ENCODE peak calls at places on chromosomes 2 and 18, in six cellular contexts. L, O, R, G, S and Z are unnamed samples.

GRCh38 chr2:223995569-223995968 is 38.3 kb downstream of the MRPL44 start:
- DNase-seq in R (no peak), L (no peak), O (no peak), G (no peak), S (no peak), Z (no peak)

GRCh38 chr2:23992931-23993330 is 17.0 kb upstream of the MFSD2B start:
- DNase-seq in S (no peak), L (no peak), R (no peak), O (no peak), G (no peak), Z (no peak)

GRCh38 chr2:23526114-23526513 is 141.1 kb downstream of the KLHL29 start:
- DNase-seq in S (no peak), O (no peak), R (no peak), G (no peak), L (no peak), Z (no peak)

GRCh38 chr2:203580846-203581245 is 45.7 kb upstream of the RAPH1 start:
- DNase-seq in L (no peak), R (no peak), G (no peak), S (no peak), O (no peak), Z (no peak)

GRCh38 chr2:174697267-174697666 is 67.0 kb downstream of the CHRNA1 start:
- DNase-seq in R (peak; percentile 56), S (no peak), G (no peak), O (peak; percentile 82), L (peak; percentile 66), Z (peak; percentile 91)

GRCh38 chr18:51196116-51196810 is 1.2 kb downstream of the MEX3C start:
- DNase-seq in O (peak; percentile 74), R (peak; percentile 72), G (peak; percentile 72), L (peak; percentile 33), S (peak; percentile 82), Z (peak; percentile 60)

GRCh38 chr18:48052291-48052840 is 121.9 kb upstream of the SMAD2 start:
- DNase-seq in L (no peak), G (peak; percentile 44), S (peak; percentile 17), O (no peak), R (no peak), Z (no peak)

GRCh38 chr2:88481937-88482336 is 29.4 kb upstream of the FOXI3 start:
- DNase-seq in S (no peak), O (no peak), R (no peak), G (no peak), L (no peak), Z (no peak)

GRCh38 chr18:45715212-45715780 is 8.7 kb upstream of the SLC14A1 start:
- DNase-seq in L (no peak), R (no peak), S (no peak), G (no peak), O (no peak), Z (peak; percentile 44)

GRCh38 chr18:62334110-62334509 is 9.0 kb downstream of the TNFRSF11A start:
- DNase-seq in S (no peak), O (peak; percentile 83), R (no peak), L (no peak), G (no peak), Z (no peak)

GRCh38 chr2:191488135-191488534 is 189.8 kb upstream of the NABP1 start:
- DNase-seq in G (no peak), S (no peak), L (no peak), R (no peak), O (peak; percentile 68), Z (no peak)

GRCh38 chr2:1591978-1592907 is 152.1 kb downstream of the PXDN start:
- DNase-seq in L (peak; percentile 95), G (peak; percentile 91), O (peak; percentile 62), R (peak; percentile 74), S (peak; percentile 85), Z (peak; percentile 96)

GRCh38 chr2:65144571-65144970 is 14.7 kb upstream of the RAB1A start:
- DNase-seq in S (no peak), G (no peak), O (no peak), L (no peak), R (no peak), Z (no peak)

DNA sequence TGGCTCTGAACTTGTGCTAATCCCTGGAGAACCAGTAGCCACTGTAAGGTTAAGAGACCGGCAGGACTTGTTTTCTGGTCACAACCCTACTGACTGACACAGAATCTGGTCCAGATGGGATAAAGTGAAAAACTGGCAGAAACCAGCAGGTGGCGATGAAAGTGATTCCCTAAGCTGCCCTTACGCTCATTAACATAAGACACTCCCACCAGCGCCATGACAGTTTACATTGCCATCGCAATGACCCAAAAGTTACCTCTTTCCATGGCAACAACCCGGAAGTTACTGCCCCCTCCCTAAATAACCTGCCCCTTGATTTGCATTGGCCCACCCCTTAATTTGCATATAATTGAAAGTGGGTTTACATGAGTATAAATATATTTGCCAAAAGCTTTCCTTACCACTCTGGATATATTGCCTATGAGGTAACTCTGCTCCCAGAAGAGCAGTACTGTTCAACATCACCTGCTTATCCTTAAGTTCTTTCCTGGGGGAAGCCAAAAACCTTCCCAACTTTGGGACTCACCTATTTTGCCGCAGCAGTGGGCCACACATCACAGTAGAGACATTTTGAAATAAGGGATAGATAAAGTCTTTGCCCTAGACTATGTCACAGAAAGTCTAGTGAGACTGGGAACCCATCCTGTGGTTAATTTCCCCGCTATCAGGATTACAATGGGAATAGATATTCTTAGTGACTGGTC is 35.8 kb upstream of the AFF3 start:
- DNase-seq in O (peak; percentile 73), R (no peak), G (no peak), L (peak; percentile 36), S (no peak), Z (peak; percentile 93)
- TF ChIP-seq CTCF in O (peak; percentile 32), R (peak; percentile 24), G (no peak), L (peak; percentile 58), S (peak; percentile 32), Z (peak; percentile 73)

DNA sequence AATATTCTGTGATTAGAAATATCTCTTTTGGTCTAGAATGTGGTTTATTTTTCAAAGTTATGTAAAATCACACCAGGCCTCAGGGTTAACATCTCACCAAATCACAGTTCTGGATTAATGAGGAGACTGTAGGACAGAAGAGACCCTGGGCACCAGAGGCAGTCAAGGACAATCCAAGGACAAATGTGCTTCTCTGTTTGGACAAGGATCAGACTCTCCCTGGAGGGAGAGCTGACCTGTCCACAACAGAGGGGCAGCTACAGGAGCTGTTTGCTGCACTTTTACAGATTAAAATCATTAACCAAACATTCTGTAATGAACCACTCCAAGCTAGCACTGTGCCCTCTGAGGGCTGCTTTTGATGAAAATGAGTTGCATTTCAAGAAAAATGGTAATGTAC is 690.6 kb upstream of the SLC8A1 start:
- DNase-seq in O (no peak), L (no peak), S (no peak), G (no peak), R (no peak), Z (no peak)
- H3K27ac ChIP-seq in O (no peak overlapping the region), L (no peak overlapping the region), S (no peak overlapping the region), G (no peak overlapping the region), R (no peak overlapping the region), Z (peak overlapping the region; percentile 45)

GRCh38 chr2:78718483-78718882 is 307.0 kb upstream of the REG3G start:
- DNase-seq in R (no peak), S (no peak), L (no peak), G (no peak), O (no peak), Z (no peak)

GRCh38 chr2:78721302-78722033 is 304.0 kb upstream of the REG3G start:
- DNase-seq in G (no peak), L (no peak), R (no peak), S (no peak), O (no peak), Z (no peak)

GRCh38 chr2:78718031-78718430 is 307.5 kb upstream of the REG3G start:
- DNase-seq in G (no peak), O (no peak), R (no peak), S (no peak), L (no peak), Z (no peak)
- TF ChIP-seq CTCF in G (no peak), O (no peak), R (no peak), S (no peak), L (no peak), Z (no peak)

GRCh38 chr2:207311316-207312005 is 145.7 kb upstream of the KLF7 start:
- DNase-seq in S (no peak), L (no peak), O (peak; percentile 75), G (no peak), R (peak; percentile 49), Z (no peak)

GRCh38 chr2:207308519-207309224 is 142.9 kb upstream of the KLF7 start:
- DNase-seq in O (no peak), S (no peak), L (no peak), R (no peak), G (no peak), Z (no peak)

GRCh38 chr2:207313947-207314346 is 148.2 kb upstream of the KLF7 start:
- DNase-seq in G (no peak), S (no peak), L (no peak), R (no peak), O (no peak), Z (no peak)

GRCh38 chr2:207315131-207315530 is 149.4 kb upstream of the KLF7 start:
- DNase-seq in S (no peak), O (no peak), L (peak; percentile 16), R (no peak), G (no peak), Z (no peak)

DNA sequence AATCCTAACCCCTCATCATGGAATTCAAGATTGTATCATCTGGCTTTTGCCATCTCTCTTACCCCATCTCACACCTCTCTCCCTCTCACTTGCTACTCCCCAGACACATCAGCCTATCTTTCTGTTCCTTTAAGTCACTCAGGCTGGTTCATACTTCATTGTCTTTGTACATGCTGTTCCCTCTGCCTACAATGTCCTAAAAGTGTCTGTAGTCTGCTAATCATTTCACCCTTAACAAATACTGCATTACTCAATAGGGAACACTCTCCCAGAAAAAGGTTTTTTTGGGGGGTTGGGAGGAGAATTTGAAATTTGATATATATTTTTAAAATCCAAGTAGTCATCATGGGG is 146.2 kb upstream of the KLF7 start:
- DNase-seq in O (no peak), L (no peak), R (no peak), G (no peak), S (no peak), Z (no peak)
- H3K27ac ChIP-seq in O (no peak overlapping the region), L (no peak overlapping the region), R (peak overlapping the region; percentile 28), G (no peak overlapping the region), S (peak overlapping the region; percentile 48), Z (no peak overlapping the region)

GRCh38 chr18:3664563-3665178 is 214.7 kb downstream of the TGIF1 start:
- DNase-seq in G (no peak), O (no peak), R (peak; percentile 55), L (no peak), S (no peak), Z (peak; percentile 64)
- TF ChIP-seq CTCF in G (no peak), O (no peak), R (no peak), L (no peak), S (no peak), Z (peak; percentile 52)

GRCh38 chr2:235265348-235265965 is 228.4 kb upstream of the AGAP1 start:
- DNase-seq in O (no peak), L (no peak), G (no peak), S (no peak), R (no peak), Z (no peak)

GRCh38 chr2:235270951-235271350 is 222.9 kb upstream of the AGAP1 start:
- DNase-seq in O (no peak), S (no peak), R (no peak), G (no peak), L (no peak), Z (no peak)

GRCh38 chr2:235267251-235267650 is 226.6 kb upstream of the AGAP1 start:
- DNase-seq in O (no peak), L (no peak), R (no peak), G (no peak), S (no peak), Z (no peak)

GRCh38 chr2:235270291-235270690 is 223.6 kb upstream of the AGAP1 start:
- DNase-seq in G (no peak), O (no peak), S (no peak), R (no peak), L (no peak), Z (no peak)

GRCh38 chr2:235268535-235268934 is 225.3 kb upstream of the AGAP1 start:
- DNase-seq in R (no peak), O (no peak), G (no peak), S (no peak), L (no peak), Z (no peak)
- H3K27ac ChIP-seq in R (no peak overlapping the region), O (no peak overlapping the region), G (no peak overlapping the region), S (no peak overlapping the region), L (no peak overlapping the region), Z (no peak overlapping the region)